ENCODE peak calls at places on chromosomes 2 and 18, in four cellular contexts. N is GM12878, R is K562, V is H1. Y is an unnamed sample.

GRCh38 chr18:50632895-50633515 is 73.1 kb downstream of the MAPK4 start:
- DNase-seq in N (no peak), R (no peak), V (no peak), Y (no peak)

GRCh38 chr2:240142859-240143258 is 2.4 kb upstream of the OTOS start:
- DNase-seq in N (no peak), R (no peak), V (no peak), Y (no peak)

GRCh38 chr18:48919547-48919946 is 31.2 kb downstream of the SMAD7 start:
- DNase-seq in N (no peak), R (no peak), V (no peak), Y (no peak)

GRCh38 chr2:42843131-42843530 is 50.7 kb upstream of the HAAO start:
- DNase-seq in N (no peak), R (no peak), V (no peak), Y (no peak)

GRCh38 chr2:56199492-56199891 is 15.7 kb downstream of the CCDC85A start:
- DNase-seq in N (no peak), R (no peak), V (no peak), Y (no peak)

GRCh38 chr2:71878626-71879508 is 268.8 kb downstream of the CYP26B1 start:
- DNase-seq in N (no peak), R (no peak), V (no peak), Y (no peak)

GRCh38 chr2:107383706-107384105 is 443.0 kb upstream of the RGPD4 start:
- DNase-seq in N (no peak), R (no peak), V (no peak), Y (no peak)

GRCh38 chr18:8926464-8926863 is 176.0 kb upstream of the NDUFV2 start:
- DNase-seq in N (no peak), R (no peak), V (no peak), Y (no peak)

GRCh38 chr18:54947115-54947514 is 12.1 kb downstream of the CCDC68 start:
- DNase-seq in N (no peak), R (no peak), V (no peak), Y (no peak)

GRCh38 chr2:152600051-152600657 is 117.1 kb downstream of the PRPF40A start:
- DNase-seq in N (no peak), R (no peak), V (no peak), Y (no peak)

DNA sequence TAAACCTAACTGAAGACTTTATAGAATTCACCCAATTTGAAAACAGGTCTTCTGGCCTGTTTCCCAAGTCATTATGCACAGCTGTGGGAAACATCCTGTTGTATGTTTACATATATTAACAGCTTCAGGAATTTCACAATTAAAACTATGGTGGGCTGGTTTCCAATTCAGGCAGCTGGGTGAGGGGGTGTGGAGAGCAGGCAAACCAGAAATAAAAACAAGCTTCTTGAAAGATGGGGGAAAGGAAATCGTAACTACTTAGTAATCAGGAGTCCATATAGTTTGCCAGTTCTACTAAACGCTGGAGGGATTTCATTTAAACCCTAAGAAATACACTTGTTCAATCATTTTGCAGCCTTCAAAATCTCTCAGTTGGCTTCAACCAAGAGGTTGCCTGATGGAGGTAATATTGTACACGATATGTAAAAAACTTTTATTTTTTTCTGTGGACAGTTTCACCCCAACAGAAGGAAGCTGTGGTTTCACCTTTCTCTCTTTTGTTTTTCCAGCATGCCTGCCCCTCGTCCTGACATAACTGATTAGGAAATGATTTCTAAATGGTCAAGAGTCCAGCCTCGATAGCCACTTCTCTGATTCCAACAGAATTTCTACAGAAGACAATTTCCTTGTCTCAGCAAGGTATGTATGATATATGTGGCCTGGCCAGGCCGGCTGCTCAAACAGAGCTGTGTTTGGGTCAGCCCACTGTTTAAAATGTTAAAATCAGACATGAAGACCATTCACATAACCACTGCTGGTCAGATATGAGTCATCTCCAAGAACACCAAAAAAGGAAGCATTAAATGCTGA is 22.6 kb downstream of the ATP8B1 start:
- DNase-seq in N (peak), R (peak), V (no peak), Y (no peak)
- TF ChIP-seq EGR1 in N (no peak), R (no peak), V (no peak), Y (no peak)

DNA sequence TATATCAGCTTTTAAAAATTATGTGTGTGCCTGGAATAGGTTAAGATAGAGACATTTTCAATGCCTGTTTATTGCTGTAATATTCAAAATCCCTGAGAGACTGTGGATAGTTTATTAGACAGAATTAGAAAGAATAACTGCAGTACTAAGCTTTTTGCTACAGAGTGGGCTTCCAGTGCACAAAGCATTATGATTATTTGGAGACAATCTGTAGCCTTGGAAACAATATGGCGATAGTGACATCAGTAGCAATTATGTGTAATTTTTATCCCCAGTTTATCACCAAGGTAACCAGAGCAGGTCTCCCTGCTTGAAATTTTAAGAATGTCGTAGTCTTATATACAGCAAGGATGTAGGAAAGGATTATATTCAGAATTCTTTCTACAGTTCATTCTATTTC is 100.0 kb downstream of the MYO3B start:
- DNase-seq in N (no peak), R (no peak), V (no peak), Y (no peak)
- TF ChIP-seq EGR1 in N (no peak), R (no peak), V (no peak), Y (no peak)

GRCh38 chr2:102063948-102064678 is 72.4 kb downstream of the IL1R2 start:
- DNase-seq in N (no peak), R (peak), V (no peak), Y (peak)
- TF ChIP-seq EGR1 in N (no peak), R (no peak), V (no peak), Y (no peak)

DNA sequence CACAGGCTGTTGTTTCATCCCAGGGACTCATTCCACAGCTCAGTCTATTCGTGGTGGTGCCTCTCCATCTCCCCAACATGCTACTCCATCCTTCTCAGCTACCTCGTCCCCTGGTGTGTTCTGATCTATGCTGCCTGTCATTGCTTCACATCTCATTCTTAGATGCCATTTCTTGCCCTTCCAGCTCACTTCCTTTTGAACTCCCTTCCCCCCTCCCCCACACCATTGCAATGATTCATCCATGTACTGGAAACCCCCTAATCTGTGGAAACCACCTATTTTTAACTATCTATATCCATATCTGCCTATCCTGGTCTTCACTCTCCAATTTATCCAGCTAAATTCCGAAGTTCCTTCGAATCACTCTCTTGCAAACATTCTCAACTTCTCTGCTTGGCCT is 65.7 kb upstream of the PARD3B start:
- DNase-seq in N (no peak), R (no peak), V (no peak), Y (no peak)
- TF ChIP-seq EGR1 in N (no peak), R (no peak), V (no peak), Y (no peak)

DNA sequence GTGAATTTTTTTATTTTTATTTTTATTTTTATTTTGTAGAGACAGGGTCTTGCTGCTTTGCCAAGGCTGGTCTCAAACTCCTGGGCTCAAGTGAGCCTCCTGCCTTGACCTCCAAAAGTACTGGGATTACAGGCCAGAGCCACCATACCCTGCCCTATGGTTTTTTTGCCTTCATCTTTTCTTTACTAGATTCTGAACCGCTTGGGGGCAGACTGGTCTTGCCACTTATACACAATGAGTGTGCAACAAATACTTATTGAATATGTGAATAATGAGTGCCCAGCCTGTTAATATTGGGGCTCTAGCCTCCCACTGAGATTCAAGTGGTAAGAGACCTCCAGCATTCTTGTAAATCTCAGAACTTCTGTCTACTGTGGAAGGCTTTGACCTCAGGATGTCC is 3.9 kb downstream of the NCK2 start:
- DNase-seq in N (no peak), R (no peak), V (no peak), Y (no peak)
- TF ChIP-seq EGR1 in N (no peak), R (no peak), V (no peak), Y (no peak)

GRCh38 chr2:75044291-75044690 is 85.8 kb downstream of the POLE4 start:
- DNase-seq in N (no peak), R (no peak), V (no peak), Y (no peak)

GRCh38 chr2:75047189-75047812 is 88.9 kb downstream of the POLE4 start:
- DNase-seq in N (no peak), R (no peak), V (no peak), Y (no peak)

GRCh38 chr2:75053484-75054112 is 95.2 kb downstream of the POLE4 start:
- DNase-seq in N (peak), R (peak), V (peak), Y (peak)

GRCh38 chr2:75042823-75043222 is 84.4 kb downstream of the POLE4 start:
- DNase-seq in N (no peak), R (no peak), V (no peak), Y (no peak)

DNA sequence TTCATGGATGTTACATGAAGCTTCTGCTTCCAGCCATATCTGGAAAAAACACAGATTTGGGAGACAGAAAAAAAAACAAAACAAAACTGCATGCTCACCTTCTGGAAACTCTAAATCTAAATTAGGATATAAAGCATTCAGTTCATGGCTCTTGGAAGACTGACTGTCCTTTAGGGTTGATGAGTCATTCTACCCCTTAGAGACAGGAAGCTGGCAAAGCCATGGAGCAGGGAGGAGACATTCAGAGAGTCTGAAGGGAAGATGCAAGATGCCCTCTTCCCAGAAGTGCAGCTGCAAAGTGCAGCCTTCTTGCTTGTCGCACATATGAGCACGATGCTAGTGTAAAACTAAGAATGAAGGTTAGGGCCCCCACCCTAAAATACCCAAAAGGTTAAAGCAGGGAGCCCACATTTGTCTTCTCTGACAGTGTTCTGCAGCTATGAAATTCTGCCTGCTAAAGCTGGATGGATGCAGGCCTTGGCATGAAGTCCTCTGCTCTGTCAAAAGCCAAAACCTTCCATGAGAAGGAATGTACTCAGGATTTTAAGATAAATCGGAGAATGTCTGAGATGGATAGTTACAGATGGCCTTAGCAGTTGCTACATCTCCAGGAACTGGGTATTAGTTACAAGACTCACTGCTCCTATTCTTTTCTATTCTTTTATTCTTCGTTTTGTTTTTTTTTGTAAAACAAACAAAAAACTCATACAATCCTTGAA is 89.6 kb downstream of the POLE4 start:
- DNase-seq in N (no peak), R (peak), V (no peak), Y (no peak)
- TF ChIP-seq EGR1 in N (no peak), R (no peak), V (no peak), Y (no peak)

DNA sequence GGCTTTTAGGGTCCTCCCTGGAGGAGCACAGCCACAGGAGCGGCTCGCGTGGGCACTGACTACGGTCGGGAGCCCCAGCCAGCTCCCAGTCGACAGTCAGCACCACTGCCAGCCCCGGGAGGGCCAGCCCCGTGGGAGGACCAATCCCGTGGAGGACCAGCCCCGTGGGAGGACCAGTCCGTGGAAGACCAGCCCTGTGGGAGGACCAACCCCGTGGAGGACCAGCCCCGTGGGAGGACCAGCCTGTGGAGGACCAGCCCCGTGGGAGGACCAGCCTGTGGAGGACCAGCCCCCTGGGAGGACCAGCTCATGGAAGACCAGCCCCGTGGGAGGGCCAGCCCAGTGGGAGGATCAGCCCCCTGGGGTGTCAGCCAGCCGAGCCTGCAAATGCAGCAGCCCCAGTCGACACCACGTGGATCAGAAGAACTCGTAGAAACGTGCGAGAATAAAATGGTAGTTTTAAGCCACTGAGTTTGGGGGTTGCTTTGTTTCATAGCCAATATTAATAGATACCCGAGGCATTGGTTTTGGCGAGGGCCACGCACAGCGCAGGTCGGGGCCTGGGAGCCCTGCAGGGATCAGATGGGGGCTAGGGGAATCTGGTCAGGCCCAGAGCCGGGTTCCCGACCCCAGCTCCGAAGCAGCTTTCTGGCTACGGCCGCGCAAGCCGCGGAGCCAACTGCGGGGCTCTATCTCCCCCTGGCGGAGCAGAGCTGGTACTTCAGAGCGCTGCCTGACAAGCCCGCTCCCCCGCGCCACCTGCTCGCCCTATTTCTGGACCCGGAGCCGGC is 73.0 kb downstream of the TEX51 start:
- DNase-seq in N (no peak), R (peak), V (peak), Y (peak)
- TF ChIP-seq EGR1 in N (no peak), R (no peak), V (peak), Y (no peak)

DNA sequence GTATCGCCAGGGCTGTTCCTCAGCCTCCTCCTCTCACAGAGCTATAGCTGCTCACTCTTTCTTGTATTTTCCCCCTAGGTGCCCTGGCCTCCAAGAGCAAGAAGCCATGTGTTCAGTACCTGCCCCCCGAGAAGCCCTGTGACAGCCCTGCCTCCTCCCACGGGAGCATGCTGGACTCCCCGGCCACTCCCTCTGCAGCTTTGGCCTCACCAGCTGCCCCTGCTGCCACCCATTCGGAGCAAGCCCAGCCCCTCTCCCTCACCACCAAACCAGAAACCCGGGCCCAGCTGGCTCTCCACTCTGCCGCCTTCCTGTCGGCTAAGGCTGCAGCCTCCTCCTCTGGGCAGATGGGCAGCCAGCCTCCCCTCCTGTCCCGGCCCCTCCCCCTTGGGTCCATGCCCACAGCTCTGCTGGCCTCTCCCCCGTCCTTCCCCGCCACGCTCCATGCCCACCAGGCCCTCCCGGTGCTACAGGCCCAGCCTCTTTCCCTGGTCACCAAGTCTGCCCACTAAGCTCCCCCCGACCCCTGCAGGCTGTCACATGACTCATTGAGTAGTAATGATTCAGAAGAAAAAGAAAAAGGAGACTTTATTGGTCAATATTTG is 18.7 kb downstream of the TGOLN2 start:
- DNase-seq in N (no peak), R (no peak), V (no peak), Y (no peak)
- TF ChIP-seq EGR1 in N (no peak), R (no peak), V (no peak), Y (no peak)

GRCh38 chr2:99600929-99601680 is 111.3 kb upstream of the REV1 start:
- DNase-seq in N (no peak), R (no peak), V (peak), Y (no peak)
- TF ChIP-seq EGR1 in N (no peak), R (no peak), V (no peak), Y (no peak)

GRCh38 chr2:188966079-188966571 is 8.0 kb upstream of the COL3A1 start:
- DNase-seq in N (no peak), R (no peak), V (no peak), Y (no peak)

GRCh38 chr2:188971316-188971930 is 2.8 kb upstream of the COL3A1 start:
- DNase-seq in N (no peak), R (no peak), V (no peak), Y (no peak)

GRCh38 chr2:188966728-188967127 is 7.4 kb upstream of the COL3A1 start:
- DNase-seq in N (no peak), R (no peak), V (no peak), Y (no peak)

GRCh38 chr2:188970201-188970600 is 4.0 kb upstream of the COL3A1 start:
- DNase-seq in N (no peak), R (no peak), V (no peak), Y (no peak)

GRCh38 chr2:188969236-188970032 is 4.7 kb upstream of the COL3A1 start:
- DNase-seq in N (no peak), R (no peak), V (no peak), Y (no peak)
- TF ChIP-seq EGR1 in N (no peak), R (no peak), V (no peak), Y (no peak)

Y was measured in HCT116.